ENCODE peak calls at places on chromosome 19, in seven cellular contexts. U is tibial nerve, S is dorsolateral prefrontal cortex, M is epithelial cell of prostate, V is AG04450, B is psoas muscle, T is cardiac muscle cell. J is an unnamed sample.

GRCh38 chr19:30083701-30084156 is 141.7 kb downstream of the URI1 start:
- DNase-seq in T (no peak), S (no peak), V (no peak), B (no peak), U (no peak), M (no peak), J (no peak)

GRCh38 chr19:6108721-6109633 is 1.3 kb downstream of the RFX2 start:
- DNase-seq in B (peak), T (peak), V (no peak), U (peak), S (no peak), M (no peak), J (peak)

GRCh38 chr19:18223860-18224524 is 2.2 kb downstream of the PDE4C start:
- DNase-seq in U (no peak), T (peak), V (no peak), S (no peak), M (no peak), B (peak), J (peak)

GRCh38 chr19:32819415-32820400 is 49.9 kb downstream of the SLC7A9 start:
- DNase-seq in B (no peak), S (no peak), T (no peak), M (no peak), U (no peak), V (no peak), J (no peak)

GRCh38 chr19:7533281-7533819 is 2.2 kb upstream of the PNPLA6 start:
- DNase-seq in M (no peak), T (peak), S (peak), U (peak), V (no peak), B (peak), J (peak)

GRCh38 chr19:49553451-49554271 is 25.9 kb downstream of the RCN3 start:
- DNase-seq in M (peak), B (no peak), U (no peak), T (peak), V (no peak), S (no peak), J (no peak)

GRCh38 chr19:16370671-16371391 is 46.2 kb downstream of the KLF2 start:
- DNase-seq in S (no peak), V (no peak), T (no peak), U (no peak), B (no peak), M (no peak), J (no peak)

GRCh38 chr19:50728084-50728737 is 5.0 kb downstream of the CLEC11A start:
- DNase-seq in V (no peak), M (no peak), U (peak), S (peak), T (peak), B (peak), J (peak)

GRCh38 chr19:1264801-1265610 is 4.1 kb upstream of the CIRBP start:
- DNase-seq in U (no peak), T (peak), S (no peak), M (no peak), B (peak), V (no peak), J (peak)

GRCh38 chr19:28815257-28815656 is 397.7 kb downstream of the UQCRFS1 start:
- DNase-seq in V (no peak), M (no peak), S (no peak), U (no peak), T (no peak), B (no peak), J (no peak)

GRCh38 chr19:35796645-35797542 is 15.8 kb downstream of the PRODH2 start:
- DNase-seq in S (no peak), B (no peak), T (no peak), V (no peak), M (no peak), U (no peak), J (no peak)

GRCh38 chr19:49157445-49158224 is at the start of gene TRPM4:
- DNase-seq in B (peak), V (no peak), S (peak), U (peak), T (peak), M (no peak), J (peak)

GRCh38 chr19:33370783-33371182 is 2.7 kb upstream of the CEBPG start:
- DNase-seq in U (no peak), T (no peak), V (no peak), M (peak), S (no peak), B (no peak), J (no peak)

GRCh38 chr19:6851359-6851758 is 36.0 kb upstream of the ADGRE1 start:
- DNase-seq in V (no peak), B (no peak), M (no peak), T (no peak), S (no peak), U (no peak), J (no peak)

GRCh38 chr19:39506944-39507714 is 7.8 kb upstream of the SELENOV start:
- DNase-seq in M (no peak), T (peak), S (no peak), U (no peak), B (no peak), V (no peak), J (no peak)

GRCh38 chr19:18208098-18208951 is 4.5 kb upstream of the RAB3A start:
- DNase-seq in S (no peak), U (no peak), B (peak), T (peak), V (peak), M (no peak), J (peak)

GRCh38 chr19:3617463-3617862 is 9.1 kb downstream of the CACTIN start:
- DNase-seq in V (no peak), S (no peak), T (no peak), B (no peak), U (no peak), M (no peak), J (peak)

GRCh38 chr19:51111606-51112005 is 3.4 kb upstream of the CTU1 start:
- DNase-seq in U (no peak), S (no peak), B (no peak), T (no peak), V (no peak), M (no peak), J (no peak)

GRCh38 chr19:33290082-33290815 is 12.1 kb downstream of the CEBPA start:
- DNase-seq in V (no peak), T (no peak), B (no peak), U (no peak), S (no peak), M (no peak), J (no peak)

GRCh38 chr19:15464394-15465385 is at the start of gene RASAL3:
- DNase-seq in V (no peak), B (no peak), T (peak), M (no peak), S (no peak), U (no peak), J (peak)

GRCh38 chr19:29687897-29688728 is 22.9 kb downstream of the PLEKHF1 start:
- DNase-seq in M (peak), T (peak), S (no peak), B (no peak), V (no peak), U (no peak), J (no peak)

GRCh38 chr19:28289294-28290063 is 923.5 kb downstream of the UQCRFS1 start:
- DNase-seq in S (peak), T (peak), M (no peak), B (no peak), V (no peak), U (no peak), J (no peak)

GRCh38 chr19:46821512-46822359 is 28.9 kb downstream of the AP2S1 start:
- DNase-seq in V (no peak), B (no peak), M (no peak), U (no peak), T (no peak), S (no peak), J (peak)

GRCh38 chr19:1219786-1220451 is 14.3 kb downstream of the STK11 start:
- DNase-seq in B (no peak), M (no peak), V (no peak), T (no peak), U (no peak), S (no peak), J (no peak)

GRCh38 chr19:8332976-8333770 is 9.9 kb downstream of the KANK3 start:
- DNase-seq in V (no peak), M (no peak), B (no peak), T (no peak), U (no peak), S (no peak), J (peak)

GRCh38 chr19:51185868-51186215 is 39.0 kb upstream of the CD33 start:
- DNase-seq in B (no peak), U (no peak), T (no peak), S (no peak), M (no peak), V (no peak), J (no peak)

GRCh38 chr19:35273686-35274259 is 5.0 kb downstream of the USF2 start:
- DNase-seq in T (no peak), V (no peak), U (no peak), M (no peak), B (no peak), S (no peak), J (no peak)

GRCh38 chr19:3778899-3779723 is 7.1 kb downstream of the MATK start:
- DNase-seq in S (no peak), B (no peak), T (no peak), M (no peak), U (no peak), V (no peak), J (no peak)

GRCh38 chr19:16013851-16014840 is 62.1 kb upstream of the TPM4 start:
- DNase-seq in B (no peak), T (no peak), V (no peak), S (peak), U (no peak), M (no peak), J (no peak)

GRCh38 chr19:30227661-30228112 is 144.5 kb upstream of the ZNF536 start:
- DNase-seq in B (peak), V (no peak), U (no peak), M (no peak), T (peak), S (peak), J (peak)

GRCh38 chr19:15331419-15332310 is 674 bp downstream of the BRD4 start:
- DNase-seq in T (peak), M (no peak), S (no peak), U (no peak), B (peak), V (no peak), J (peak)

GRCh38 chr19:40284501-40285352 is at the start of gene AKT2:
- DNase-seq in V (peak), U (no peak), M (no peak), B (peak), S (no peak), T (peak), J (peak)

GRCh38 chr19:31730270-31730669 is 381.0 kb upstream of the TSHZ3 start:
- DNase-seq in U (no peak), M (no peak), T (no peak), B (no peak), S (no peak), V (no peak), J (no peak)

GRCh38 chr19:7013678-7014077 is 7.6 kb downstream of the MBD3L2B start:
- DNase-seq in V (no peak), M (peak), B (no peak), S (no peak), T (peak), U (no peak), J (no peak)

GRCh38 chr19:19447536-19448237 is 42.2 kb downstream of the GATAD2A start:
- DNase-seq in M (no peak), T (no peak), S (no peak), V (no peak), U (no peak), B (no peak), J (no peak)

GRCh38 chr19:19445288-19445687 is 39.8 kb downstream of the GATAD2A start:
- DNase-seq in B (no peak), U (no peak), V (no peak), M (no peak), T (no peak), S (no peak), J (no peak)

GRCh38 chr19:19446655-19447437 is 41.4 kb downstream of the GATAD2A start:
- DNase-seq in S (no peak), T (no peak), V (no peak), M (no peak), B (no peak), U (no peak), J (no peak)

GRCh38 chr19:19445911-19446361 is 40.5 kb downstream of the GATAD2A start:
- DNase-seq in B (no peak), V (no peak), T (no peak), M (no peak), U (no peak), S (no peak), J (no peak)

GRCh38 chr19:19448238-19448544 is 42.7 kb downstream of the GATAD2A start:
- DNase-seq in T (no peak), U (no peak), M (no peak), V (no peak), S (no peak), B (no peak), J (no peak)
- H3K27ac ChIP-seq in T (peak), U (no peak), M (no peak), V (no peak), S (no peak), B (peak), J (no peak)

GRCh38 chr19:48110350-48110966 is at the start of gene PLA2G4C:
- DNase-seq in M (peak), S (peak), B (peak), U (peak), T (peak), V (peak), J (peak)
- H3K27ac ChIP-seq in M (peak), S (peak), B (peak), U (peak), T (peak), V (peak), J (peak)

GRCh38 chr19:2324220-2324948 is 4.0 kb downstream of the LSM7 start:
- DNase-seq in T (no peak), S (no peak), U (no peak), V (no peak), B (no peak), M (no peak), J (no peak)
- H3K27ac ChIP-seq in T (no peak), S (no peak), U (no peak), V (no peak), B (no peak), M (no peak), J (no peak)

GRCh38 chr19:37855098-37855497 is 51.3 kb downstream of the WDR87 start:
- DNase-seq in M (no peak), T (peak), S (peak), B (peak), V (no peak), U (no peak), J (peak)
- H3K27ac ChIP-seq in M (no peak), T (no peak), S (no peak), B (no peak), V (no peak), U (no peak), J (no peak)

GRCh38 chr19:5031231-5032100 is 62.6 kb downstream of the KDM4B start:
- DNase-seq in U (peak), T (peak), S (peak), M (no peak), V (no peak), B (peak), J (peak)
- H3K27ac ChIP-seq in U (no peak), T (peak), S (peak), M (no peak), V (no peak), B (peak), J (no peak)

GRCh38 chr19:14023404-14024235 is 4.3 kb upstream of the RLN3 start:
- DNase-seq in B (peak), M (no peak), V (no peak), S (no peak), T (peak), U (no peak), J (peak)
- H3K27ac ChIP-seq in B (no peak), M (no peak), V (no peak), S (no peak), T (no peak), U (no peak), J (peak)

DNA sequence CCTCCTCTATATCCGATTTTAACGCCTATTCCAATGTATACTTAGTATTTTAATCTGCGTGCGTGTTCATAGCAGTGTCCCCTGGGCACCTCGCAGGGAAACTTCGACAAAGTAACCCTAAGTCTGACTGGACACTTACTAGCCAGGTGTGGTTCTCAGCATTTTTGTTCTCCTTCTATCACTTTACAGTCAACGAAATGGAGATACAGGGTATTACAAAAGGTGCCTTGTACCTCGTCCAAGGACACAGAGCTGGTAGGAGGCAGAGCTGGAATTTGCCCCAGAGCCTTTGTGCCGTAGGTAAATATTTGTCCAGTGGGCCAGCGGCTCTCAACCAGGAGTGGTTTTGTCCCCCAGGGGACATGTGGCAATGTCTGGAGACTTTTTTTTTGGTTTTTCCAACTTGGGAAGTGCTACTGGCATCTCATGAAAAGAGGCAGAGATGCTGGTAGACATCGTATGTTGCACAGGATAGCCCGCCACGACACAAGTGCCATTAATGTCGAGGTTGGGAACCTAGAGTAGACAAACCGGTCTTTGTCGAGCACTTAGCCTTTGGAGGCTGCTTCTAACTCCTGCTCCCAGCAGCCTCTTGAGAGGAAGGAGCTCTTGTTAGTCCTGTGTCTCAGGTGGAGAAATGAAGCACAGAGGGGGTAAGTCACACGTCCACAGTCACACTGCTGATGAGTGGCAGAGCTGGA is 1.1 kb downstream of the ZNF444 start:
- DNase-seq in T (no peak), U (no peak), M (no peak), S (no peak), B (no peak), V (no peak), J (no peak)
- H3K27ac ChIP-seq in T (peak), U (peak), M (peak), S (peak), B (peak), V (no peak), J (peak)

GRCh38 chr19:10574462-10574861 is 5.7 kb upstream of the CDKN2D start:
- DNase-seq in M (no peak), S (no peak), V (no peak), U (no peak), B (no peak), T (no peak), J (no peak)
- H3K27ac ChIP-seq in M (no peak), S (no peak), V (no peak), U (no peak), B (no peak), T (no peak), J (no peak)